ENCODE peak calls at places on chromosomes 6 and 20, in seven cellular contexts. A is midbrain; U is iris pigment epithelial cell; M is SK-N-MC; N is stimulated activated CD4-positive, alpha-beta T cell treated with anti-CD3 and anti-CD28 coated beads, Interleukin-4, amount 100 ng/mL, for 48 hours; F is tibial nerve; H is left cardiac atrium. R is an unnamed sample.

GRCh38 chr6:90222724-90223198 is 73.9 kb downstream of the BACH2 start:
- DNase-seq in A (no peak), U (no peak), M (no peak), N (peak; percentile 42), F (no peak), H (no peak), R (no peak)

GRCh38 chr6:74573613-74574012 is 632.2 kb downstream of the COL12A1 start:
- DNase-seq in A (no peak), U (no peak), M (no peak), N (no peak), F (no peak), H (no peak), R (no peak)

GRCh38 chr6:159062564-159062945 is 17.8 kb upstream of the TAGAP start:
- DNase-seq in A (no peak), U (no peak), M (no peak), N (no peak), F (no peak), H (no peak), R (no peak)

GRCh38 chr6:142947702-142948480 is 2.9 kb upstream of the HIVEP2 start:
- DNase-seq in A (peak; percentile 75), U (no peak), M (no peak), N (peak; percentile 19), F (no peak), H (no peak), R (no peak)

GRCh38 chr6:37491161-37491829 is 8.4 kb downstream of the CCDC167 start:
- DNase-seq in A (no peak), U (no peak), M (no peak), N (no peak), F (no peak), H (no peak), R (peak; percentile 69)

GRCh38 chr6:130558131-130558530 is 192.3 kb downstream of the TMEM200A start:
- DNase-seq in A (no peak), U (peak; percentile 41), M (no peak), N (no peak), F (no peak), H (no peak), R (no peak)

GRCh38 chr6:38198219-38198618 is 378.7 kb downstream of the ZFAND3 start:
- DNase-seq in A (no peak), U (no peak), M (no peak), N (no peak), F (no peak), H (no peak), R (no peak)

GRCh38 chr6:16802071-16802470 is 40.8 kb upstream of the ATXN1 start:
- DNase-seq in A (no peak), U (no peak), M (no peak), N (no peak), F (no peak), H (no peak), R (no peak)

GRCh38 chr20:25750765-25751696 is 54.4 kb upstream of the ZNF337 start:
- DNase-seq in A (peak; percentile 24), U (peak; percentile 25), M (no peak), N (peak; percentile 32), F (peak; percentile 21), H (peak; percentile 41), R (peak; percentile 63)

GRCh38 chr6:39166189-39166917 is 51.4 kb upstream of the SAYSD1 start:
- DNase-seq in A (peak; percentile 82), U (peak; percentile 47), M (no peak), N (peak; percentile 80), F (peak; percentile 63), H (peak; percentile 79), R (peak; percentile 81)

GRCh38 chr20:20814685-20815084 is 102.2 kb upstream of the RALGAPA2 start:
- DNase-seq in A (no peak), U (no peak), M (no peak), N (no peak), F (no peak), H (no peak), R (no peak)

R was measured in left lobe of liver.